ENCODE peak calls at places on chromosomes 6 and 20, in five cellular contexts. P is stomach, F is heart right ventricle, E is gastrocnemius medialis, K is psoas muscle. M is an unnamed sample.

GRCh38 chr6:127120787-127121636 is 2.5 kb downstream of the RSPO3 start:
- DNase-seq in E (peak), P (peak), K (peak), F (peak), M (peak)

GRCh38 chr20:20003088-20003954 is 13.8 kb upstream of the NAA20 start:
- DNase-seq in E (peak), K (no peak), P (no peak), F (no peak), M (peak)

GRCh38 chr6:19830171-19830570 is 7.0 kb upstream of the ID4 start:
- DNase-seq in P (no peak), K (no peak), E (no peak), F (no peak), M (peak)

GRCh38 chr6:142929751-142930358 is 15.1 kb downstream of the HIVEP2 start:
- DNase-seq in E (no peak), P (no peak), K (no peak), F (no peak), M (no peak)

GRCh38 chr20:64108731-64109389 is 1.5 kb upstream of the NPBWR2 start:
- DNase-seq in E (peak), F (no peak), P (peak), K (peak), M (no peak)

GRCh38 chr20:52349806-52350205 is 158.2 kb upstream of the ZFP64 start:
- DNase-seq in F (no peak), P (no peak), K (no peak), E (no peak), M (no peak)

GRCh38 chr6:123716506-123716905 is 79.8 kb upstream of the TRDN start:
- DNase-seq in F (no peak), K (no peak), P (no peak), E (no peak), M (no peak)

GRCh38 chr6:158784505-158784904 is 34.7 kb downstream of the EZR start:
- DNase-seq in P (peak), K (no peak), F (no peak), E (no peak), M (no peak)

GRCh38 chr6:38933426-38933825 is 115.2 kb upstream of the GLP1R start:
- DNase-seq in F (no peak), E (no peak), K (no peak), P (no peak), M (no peak)

GRCh38 chr20:40606660-40607059 is 82.4 kb downstream of the MAFB start:
- DNase-seq in E (no peak), K (no peak), P (no peak), F (no peak), M (no peak)

GRCh38 chr6:80466981-80467380 is 360.5 kb downstream of the BCKDHB start:
- DNase-seq in K (no peak), E (no peak), F (no peak), P (no peak), M (no peak)

GRCh38 chr20:46400828-46401477 is 5.5 kb downstream of the ELMO2 start:
- DNase-seq in E (no peak), K (no peak), P (no peak), F (no peak), M (no peak)
- H3K27ac ChIP-seq in E (peak), K (peak), P (peak), F (peak), M (peak)

GRCh38 chr20:53382263-53382844 is 211.3 kb downstream of the ZNF217 start:
- DNase-seq in E (no peak), F (peak), K (no peak), P (no peak), M (no peak)
- H3K27ac ChIP-seq in E (peak), F (peak), K (no peak), P (no peak), M (no peak)

GRCh38 chr6:76221525-76221924 is 149.1 kb upstream of the IMPG1 start:
- DNase-seq in P (no peak), K (no peak), E (no peak), F (no peak), M (no peak)
- H3K27ac ChIP-seq in P (no peak), K (no peak), E (no peak), F (no peak), M (no peak)

GRCh38 chr6:99146716-99147115 is 199.0 kb upstream of the FBXL4 start:
- DNase-seq in P (no peak), K (no peak), F (no peak), E (no peak), M (no peak)

GRCh38 chr6:99151634-99152344 is 197.7 kb downstream of the FAXC start:
- DNase-seq in E (no peak), K (no peak), P (peak), F (peak), M (peak)

GRCh38 chr6:99148111-99148510 is 200.4 kb upstream of the FBXL4 start:
- DNase-seq in E (no peak), P (no peak), K (no peak), F (no peak), M (no peak)

GRCh38 chr6:99145738-99146137 is 198.0 kb upstream of the FBXL4 start:
- DNase-seq in E (no peak), P (no peak), F (no peak), K (no peak), M (no peak)

GRCh38 chr6:99148761-99149160 is 200.7 kb downstream of the FAXC start:
- DNase-seq in E (no peak), P (no peak), K (no peak), F (no peak), M (no peak)
- H3K27ac ChIP-seq in E (no peak), P (no peak), K (no peak), F (no peak), M (no peak)

GRCh38 chr6:3406928-3407809 is 49.7 kb downstream of the SLC22A23 start:
- DNase-seq in P (no peak), F (no peak), E (no peak), K (no peak), M (no peak)

GRCh38 chr6:3408665-3409064 is 48.2 kb downstream of the SLC22A23 start:
- DNase-seq in F (no peak), K (no peak), P (no peak), E (no peak), M (no peak)

GRCh38 chr6:3409699-3410384 is 47.0 kb downstream of the SLC22A23 start:
- DNase-seq in F (no peak), E (no peak), K (no peak), P (peak), M (no peak)

GRCh38 chr6:3406362-3406809 is 50.5 kb downstream of the SLC22A23 start:
- DNase-seq in P (no peak), F (no peak), E (no peak), K (no peak), M (no peak)

DNA sequence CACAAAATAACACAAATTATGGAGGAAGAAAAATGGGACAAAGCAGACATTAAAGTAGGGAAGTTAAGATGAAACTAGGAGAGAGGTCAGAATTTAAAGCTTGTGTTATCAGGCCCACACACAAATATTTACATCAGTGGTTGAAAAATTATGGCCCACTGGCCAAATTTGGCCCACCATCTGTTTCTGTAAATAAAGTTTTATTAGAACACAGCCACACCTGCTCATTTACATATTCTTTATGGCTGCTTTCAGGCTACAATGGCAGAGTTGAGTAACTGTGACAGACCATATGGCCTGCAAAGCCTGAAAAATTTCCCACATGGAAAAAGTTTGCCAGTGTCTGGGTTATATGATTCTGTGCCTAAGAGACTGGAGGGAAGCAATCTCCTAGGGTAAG is 49.0 kb downstream of the SLC22A23 start:
- DNase-seq in K (no peak), F (no peak), P (no peak), E (no peak), M (no peak)
- H3K27ac ChIP-seq in K (no peak), F (no peak), P (peak), E (no peak), M (no peak)

GRCh38 chr20:32035398-32035852 is 16.6 kb upstream of the HCK start:
- DNase-seq in P (no peak), K (no peak), E (no peak), F (no peak), M (no peak)
- H3K27ac ChIP-seq in P (no peak), K (no peak), E (no peak), F (peak), M (no peak)

GRCh38 chr6:82767447-82767846 is 298.2 kb downstream of the UBE3D start:
- DNase-seq in P (no peak), K (no peak), E (no peak), F (no peak), M (no peak)
- H3K27ac ChIP-seq in P (no peak), K (no peak), E (no peak), F (no peak), M (no peak)